ENCODE peak calls at places on chromosomes 5 and 9, in nine cellular contexts. C, F, E, Q, Y, O, H, A and J are unnamed samples.

GRCh38 chr9:106862946-106863740 is at the start of gene ZNF462:
- DNase-seq in C (no peak), F (peak), E (no peak), Q (peak), Y (no peak), O (peak), H (peak), A (no peak), J (no peak)

GRCh38 chr9:37311938-37312730 is 110.4 kb upstream of the GRHPR start:
- DNase-seq in C (no peak), F (no peak), E (no peak), Q (peak), Y (no peak), O (no peak), H (no peak), A (no peak), J (no peak)

GRCh38 chr5:156582193-156582598 is 255.2 kb downstream of the SGCD start:
- DNase-seq in C (no peak), F (no peak), E (no peak), Q (no peak), Y (no peak), O (no peak), H (no peak), A (no peak), J (no peak)

GRCh38 chr9:137096785-137097546 is 10.2 kb downstream of the MAN1B1 start:
- DNase-seq in C (no peak), F (no peak), E (no peak), Q (no peak), Y (no peak), O (no peak), H (no peak), A (no peak), J (no peak)

GRCh38 chr9:88052446-88052845 is 78.1 kb upstream of the CDK20 start:
- DNase-seq in C (no peak), F (no peak), E (no peak), Q (no peak), Y (no peak), O (no peak), H (no peak), A (no peak), J (no peak)

GRCh38 chr5:164617290-164617689 is 1111.9 kb downstream of the MAT2B start:
- DNase-seq in C (no peak), F (peak), E (no peak), Q (no peak), Y (no peak), O (no peak), H (no peak), A (no peak), J (no peak)

GRCh38 chr5:81768960-81769452 is 18.1 kb upstream of the SSBP2 start:
- DNase-seq in C (no peak), F (no peak), E (no peak), Q (peak), Y (no peak), O (no peak), H (peak), A (no peak), J (no peak)

GRCh38 chr5:134227259-134227658 is 1.4 kb upstream of the PPP2CA start:
- DNase-seq in C (no peak), F (peak), E (peak), Q (peak), Y (no peak), O (peak), H (no peak), A (no peak), J (no peak)

GRCh38 chr5:44388504-44389409 is 463 bp downstream of the FGF10 start:
- DNase-seq in C (no peak), F (peak), E (no peak), Q (no peak), Y (no peak), O (peak), H (no peak), A (no peak), J (no peak)

GRCh38 chr5:157926171-157926671 is 67.3 kb upstream of the CLINT1 start:
- DNase-seq in C (no peak), F (peak), E (no peak), Q (no peak), Y (no peak), O (no peak), H (no peak), A (no peak), J (no peak)

GRCh38 chr5:107522456-107522855 is 148.3 kb downstream of the EFNA5 start:
- DNase-seq in C (no peak), F (no peak), E (no peak), Q (no peak), Y (no peak), O (no peak), H (no peak), A (no peak), J (no peak)

GRCh38 chr5:9269024-9269423 is 276.9 kb downstream of the SEMA5A start:
- DNase-seq in C (no peak), F (peak), E (no peak), Q (peak), Y (no peak), O (no peak), H (no peak), A (no peak), J (no peak)

GRCh38 chr9:70411141-70411929 is 3.1 kb downstream of the KLF9 start:
- DNase-seq in C (peak), F (peak), E (no peak), Q (peak), Y (no peak), O (no peak), H (no peak), A (peak), J (no peak)

GRCh38 chr9:131999692-132000551 is 79.7 kb downstream of the MED27 start:
- DNase-seq in C (no peak), F (no peak), E (no peak), Q (peak), Y (no peak), O (no peak), H (no peak), A (no peak), J (no peak)

GRCh38 chr9:81028504-81028903 is 660.8 kb downstream of the TLE1 start:
- DNase-seq in C (no peak), F (no peak), E (no peak), Q (peak), Y (no peak), O (no peak), H (no peak), A (no peak), J (no peak)

GRCh38 chr9:90926920-90927319 is 125.3 kb downstream of the SYK start:
- DNase-seq in C (no peak), F (no peak), E (no peak), Q (no peak), Y (no peak), O (no peak), H (no peak), A (no peak), J (no peak)

GRCh38 chr5:134451618-134452505 is 40.2 kb upstream of the CDKN2AIPNL start:
- DNase-seq in C (no peak), F (no peak), E (no peak), Q (peak), Y (no peak), O (no peak), H (no peak), A (no peak), J (peak)

GRCh38 chr9:7549261-7549660 is 250.3 kb downstream of the DMAC1 start:
- DNase-seq in C (no peak), F (peak), E (no peak), Q (no peak), Y (no peak), O (no peak), H (peak), A (no peak), J (no peak)

GRCh38 chr5:35036536-35036935 is 11.2 kb downstream of the AGXT2 start:
- DNase-seq in C (no peak), F (no peak), E (no peak), Q (no peak), Y (no peak), O (no peak), H (no peak), A (no peak), J (no peak)

GRCh38 chr5:39948867-39949468 is 524.2 kb upstream of the DAB2 start:
- DNase-seq in C (peak), F (peak), E (peak), Q (peak), Y (peak), O (peak), H (peak), A (peak), J (peak)

GRCh38 chr9:129981180-129981907 is 61.6 kb downstream of the FNBP1 start:
- DNase-seq in C (no peak), F (no peak), E (no peak), Q (no peak), Y (no peak), O (no peak), H (no peak), A (no peak), J (no peak)

GRCh38 chr5:177040814-177041410 is 18.4 kb downstream of the ZNF346 start:
- DNase-seq in C (no peak), F (no peak), E (no peak), Q (peak), Y (no peak), O (no peak), H (no peak), A (no peak), J (peak)

GRCh38 chr9:13688223-13688989 is 408.9 kb upstream of the MPDZ start:
- DNase-seq in C (no peak), F (no peak), E (no peak), Q (peak), Y (no peak), O (no peak), H (peak), A (no peak), J (no peak)

GRCh38 chr5:120007619-120008018 is 378.3 kb downstream of the FAM170A start:
- DNase-seq in C (no peak), F (no peak), E (no peak), Q (no peak), Y (no peak), O (no peak), H (no peak), A (no peak), J (no peak)

GRCh38 chr9:86809968-86810367 is 137.3 kb downstream of the GAS1 start:
- DNase-seq in C (no peak), F (no peak), E (no peak), Q (no peak), Y (no peak), O (no peak), H (no peak), A (no peak), J (no peak)

GRCh38 chr5:152271420-152271819 is 133.7 kb downstream of the NMUR2 start:
- DNase-seq in C (no peak), F (peak), E (peak), Q (peak), Y (no peak), O (no peak), H (peak), A (no peak), J (peak)

GRCh38 chr5:180340856-180341255 is 12.3 kb downstream of the GFPT2 start:
- DNase-seq in C (no peak), F (no peak), E (no peak), Q (no peak), Y (no peak), O (no peak), H (no peak), A (no peak), J (no peak)

GRCh38 chr5:118987988-118988945 is at the start of gene DTWD2:
- DNase-seq in C (peak), F (peak), E (peak), Q (peak), Y (peak), O (peak), H (peak), A (peak), J (peak)

GRCh38 chr5:178177569-178177968 is 9.6 kb downstream of the GMCL2 start:
- DNase-seq in C (no peak), F (no peak), E (no peak), Q (no peak), Y (no peak), O (no peak), H (no peak), A (no peak), J (no peak)